ENCODE peak calls at places on chromosome 22, in four cellular contexts. X, S, F and I are unnamed samples.
A peak's percentile ranks its signal among the peaks of the same experiment; 100 is the strongest.

GRCh38 chr22:48785792-48786678 is 1041.6 kb downstream of the BRD1 start:
- DNase-seq in X (no peak), S (no peak), F (no peak), I (no peak)

GRCh38 chr22:27880778-27881394 is 38.2 kb downstream of the PITPNB start:
- DNase-seq in X (no peak), S (peak; percentile 68), F (peak; percentile 32), I (no peak)

GRCh38 chr22:48574776-48575566 is 1252.7 kb downstream of the BRD1 start:
- DNase-seq in X (peak; percentile 23), S (no peak), F (peak; percentile 80), I (no peak)

GRCh38 chr22:26502688-26503561 is 9.3 kb downstream of the TFIP11 start:
- DNase-seq in X (peak; percentile 23), S (peak; percentile 41), F (peak; percentile 49), I (no peak)

GRCh38 chr22:39765029-39765428 is 128.5 kb downstream of the ENTHD1 start:
- DNase-seq in X (no peak), S (no peak), F (no peak), I (no peak)

GRCh38 chr22:49349181-49349835 is 478.4 kb downstream of the BRD1 start:
- DNase-seq in X (no peak), S (no peak), F (no peak), I (no peak)

GRCh38 chr22:47782461-47783075 is 1020.1 kb downstream of the TBC1D22A start:
- DNase-seq in X (no peak), S (no peak), F (no peak), I (peak; percentile 41)

GRCh38 chr22:37276771-37277170 is 5.5 kb upstream of the CYTH4 start:
- DNase-seq in X (no peak), S (no peak), F (no peak), I (no peak)

GRCh38 chr22:30325065-30325720 is 1.5 kb downstream of the TBC1D10A start:
- DNase-seq in X (peak; percentile 55), S (peak; percentile 66), F (peak; percentile 90), I (no peak)

GRCh38 chr22:37222440-37222971 is 10.2 kb upstream of the SSTR3 start:
- DNase-seq in X (no peak), S (no peak), F (no peak), I (no peak)

GRCh38 chr22:50473855-50474671 is 772 bp downstream of the SBF1 start:
- DNase-seq in X (no peak), S (no peak), F (no peak), I (no peak)

GRCh38 chr22:44383652-44384562 is 71.2 kb upstream of the SHISAL1 start:
- DNase-seq in X (no peak), S (no peak), F (no peak), I (no peak)

GRCh38 chr22:43827336-43827735 is 15.2 kb upstream of the EFCAB6 start:
- DNase-seq in X (no peak), S (no peak), F (peak; percentile 1), I (peak; percentile 12)

GRCh38 chr22:19848298-19849224 is 6.1 kb downstream of the GNB1L start:
- DNase-seq in X (no peak), S (no peak), F (no peak), I (no peak)

GRCh38 chr22:40818747-40819662 is at the start of gene SLC25A17:
- DNase-seq in X (peak; percentile 89), S (peak; percentile 90), F (peak; percentile 87), I (peak; percentile 95)

GRCh38 chr22:49914256-49914655 is 4.0 kb downstream of the ALG12 start:
- DNase-seq in X (no peak), S (no peak), F (no peak), I (no peak)

GRCh38 chr22:24412274-24412673 is 15.1 kb upstream of the ADORA2A start:
- DNase-seq in X (no peak), S (no peak), F (no peak), I (no peak)

GRCh38 chr22:37701121-37701786 is 4.4 kb downstream of the TRIOBP start:
- DNase-seq in X (no peak), S (no peak), F (no peak), I (no peak)

GRCh38 chr22:23847991-23848864 is 9.4 kb upstream of the DERL3 start:
- DNase-seq in X (no peak), S (no peak), F (no peak), I (no peak)

GRCh38 chr22:30004689-30005088 is 75.6 kb upstream of the HORMAD2 start:
- DNase-seq in X (no peak), S (peak; percentile 38), F (peak; percentile 43), I (no peak)

GRCh38 chr22:38777087-38777671 is 16.8 kb downstream of the DNAL4 start:
- DNase-seq in X (no peak), S (no peak), F (no peak), I (no peak)

GRCh38 chr22:22018825-22019658 is 36.5 kb upstream of the TOP3B start:
- DNase-seq in X (no peak), S (no peak), F (no peak), I (no peak)

GRCh38 chr22:32204856-32205722 is at the start of gene RFPL2:
- DNase-seq in X (no peak), S (no peak), F (peak; percentile 71), I (no peak)

GRCh38 chr22:22210375-22210774 is 34.2 kb upstream of the VPREB1 start:
- DNase-seq in X (no peak), S (no peak), F (no peak), I (no peak)

DNA sequence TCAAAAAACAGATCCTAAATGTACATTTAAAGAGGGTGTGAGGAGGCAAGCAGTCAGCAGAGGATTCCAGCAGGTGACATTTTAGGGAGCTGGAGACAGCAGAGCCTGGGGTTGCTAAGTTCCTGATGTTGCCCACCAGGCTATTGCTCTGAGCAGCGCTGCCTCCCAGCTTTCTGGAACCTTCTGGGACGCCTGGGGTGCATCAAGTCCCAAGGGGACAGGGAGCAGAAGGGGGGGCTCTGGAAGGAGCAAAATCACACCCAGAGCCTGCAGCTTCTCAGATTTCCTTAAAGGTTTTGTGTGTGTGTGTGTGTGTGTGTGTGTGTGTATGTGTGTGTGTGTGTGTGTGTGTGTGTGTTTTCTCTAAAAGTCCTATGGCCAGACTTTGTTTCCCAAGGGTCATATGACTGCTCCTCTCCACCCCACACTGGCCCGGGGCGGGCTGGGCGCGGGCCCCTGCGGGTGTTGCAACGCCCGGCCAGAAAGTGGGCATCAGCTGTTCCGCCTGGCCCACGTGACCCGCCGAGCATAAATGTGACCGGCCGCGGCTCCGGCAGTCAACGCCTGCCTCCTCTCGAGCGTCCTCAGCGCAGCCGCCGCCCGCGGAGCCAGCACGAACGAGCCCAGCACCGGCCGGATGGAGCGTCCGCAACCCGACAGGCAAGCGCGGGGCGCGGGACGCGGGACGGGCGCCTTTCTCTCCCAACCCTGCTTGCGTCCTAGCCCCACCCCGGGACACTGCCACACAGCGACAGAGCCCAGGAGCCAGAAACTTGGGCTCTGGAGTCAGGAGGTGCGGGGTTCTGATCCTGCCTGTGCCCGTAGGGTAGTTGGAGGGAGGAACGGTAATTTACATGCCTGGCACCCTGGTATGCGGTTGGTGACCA is at the start of gene HMOX1:
- DNase-seq in X (peak; percentile 89), S (peak; percentile 87), F (peak; percentile 69), I (peak; percentile 94)
- TF ChIP-seq CTCF in X (peak; percentile 43), S (peak; percentile 47), F (peak; percentile 19), I (no peak)

GRCh38 chr22:35914665-35915476 is 113.8 kb downstream of the RBFOX2 start:
- DNase-seq in X (peak; percentile 85), S (peak; percentile 87), F (peak; percentile 81), I (no peak)

GRCh38 chr22:35915477-35916013 is 113.1 kb downstream of the RBFOX2 start:
- DNase-seq in X (no peak), S (no peak), F (peak; percentile 57), I (no peak)

GRCh38 chr22:35912668-35913067 is 116.0 kb downstream of the RBFOX2 start:
- DNase-seq in X (no peak), S (no peak), F (no peak), I (no peak)

GRCh38 chr22:35913925-35914324 is 114.7 kb downstream of the RBFOX2 start:
- DNase-seq in X (no peak), S (no peak), F (peak; percentile 27), I (no peak)

GRCh38 chr22:35914357-35914664 is 114.3 kb downstream of the RBFOX2 start:
- DNase-seq in X (no peak), S (no peak), F (no peak), I (no peak)
- H3K27ac ChIP-seq in X (peak overlapping the region; percentile 81), S (peak overlapping the region; percentile 82), F (peak overlapping the region; percentile 93), I (peak overlapping the region; percentile 83)

GRCh38 chr22:45867906-45868555 is 108.9 kb downstream of the WNT7B start:
- DNase-seq in X (no peak), S (no peak), F (no peak), I (no peak)

GRCh38 chr22:45866398-45867117 is 110.4 kb downstream of the WNT7B start:
- DNase-seq in X (no peak), S (no peak), F (no peak), I (peak; percentile 64)

GRCh38 chr22:45868586-45869443 is 108.1 kb downstream of the WNT7B start:
- DNase-seq in X (no peak), S (no peak), F (no peak), I (no peak)

GRCh38 chr22:45865561-45866397 is 111.2 kb downstream of the WNT7B start:
- DNase-seq in X (no peak), S (no peak), F (no peak), I (peak; percentile 58)

DNA sequence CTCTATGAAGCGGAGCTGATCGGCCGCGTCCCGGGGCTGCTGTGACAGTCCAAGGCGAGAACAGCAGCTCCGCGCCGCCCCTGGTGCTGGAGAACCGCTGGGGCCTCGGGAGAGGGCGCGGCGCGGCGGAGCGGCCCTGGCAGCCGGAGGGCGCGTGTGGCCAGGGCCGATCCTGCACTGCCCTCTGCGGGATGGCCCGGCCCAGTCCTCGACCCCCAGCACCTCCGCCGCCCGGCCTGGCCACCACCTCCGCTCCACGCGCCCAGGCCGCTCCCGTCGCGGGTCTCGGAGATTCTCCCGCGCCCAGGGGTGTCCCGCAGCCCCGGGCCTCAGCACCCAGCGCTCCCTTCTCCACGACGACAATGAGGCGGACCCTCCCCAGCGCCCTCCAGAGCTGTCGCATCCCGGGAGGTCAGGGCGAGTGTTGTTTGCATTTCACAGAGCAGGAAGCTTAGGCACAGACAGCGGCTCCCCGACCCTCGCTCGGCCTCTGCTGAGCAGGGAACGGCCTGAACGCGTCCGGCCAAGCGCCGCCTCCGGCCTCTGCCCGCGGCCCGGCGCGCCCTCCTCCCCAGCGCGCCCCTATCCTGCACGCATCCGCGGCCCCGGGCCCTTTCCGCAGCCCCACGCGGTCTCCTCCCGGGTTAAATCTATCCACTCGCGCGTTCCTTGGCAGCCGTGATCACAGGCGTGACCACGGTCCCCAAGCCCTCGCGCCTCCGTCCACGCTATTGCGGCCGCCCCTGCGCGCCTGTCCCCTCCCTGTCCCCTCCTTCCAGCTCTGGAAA is 109.7 kb downstream of the WNT7B start:
- DNase-seq in X (no peak), S (no peak), F (no peak), I (no peak)
- TF ChIP-seq CTCF in X (peak; percentile 42), S (peak; percentile 46), F (peak; percentile 29), I (no peak)

GRCh38 chr22:42313804-42314581 is 43.5 kb upstream of the TCF20 start:
- DNase-seq in X (no peak), S (no peak), F (peak; percentile 73), I (no peak)
- H3K27ac ChIP-seq in X (no peak overlapping the region), S (no peak overlapping the region), F (peak overlapping the region; percentile 29), I (no peak overlapping the region)